ENCODE peak calls at places on chromosomes 16 and 17, in four cellular contexts. S is heart left ventricle, V is tibial artery, U is A673. K is an unnamed sample.

GRCh38 chr17:38687291-38687690 is 12.5 kb upstream of the EPOP start:
- DNase-seq in S (no peak), V (no peak), U (no peak), K (no peak)

GRCh38 chr17:46833840-46834208 is 15.3 kb upstream of the WNT3 start:
- DNase-seq in S (no peak), V (no peak), U (no peak), K (no peak)

GRCh38 chr17:40552806-40553693 is 12.2 kb downstream of the CCR7 start:
- DNase-seq in S (no peak), V (peak; percentile 74), U (no peak), K (no peak)

GRCh38 chr17:45775576-45776011 is 8.5 kb upstream of the CRHR1 start:
- DNase-seq in S (peak; percentile 60), V (no peak), U (no peak), K (peak; percentile 93)

GRCh38 chr17:66720027-66720426 is 114.9 kb upstream of the CACNG5 start:
- DNase-seq in S (no peak), V (no peak), U (no peak), K (no peak)

GRCh38 chr16:48003226-48003907 is 152.4 kb downstream of the ABCC12 start:
- DNase-seq in S (no peak), V (no peak), U (peak; percentile 51), K (no peak)

GRCh38 chr16:23518435-23518891 is 8.2 kb upstream of the GGA2 start:
- DNase-seq in S (no peak), V (no peak), U (no peak), K (no peak)

GRCh38 chr17:77957215-77957868 is 1.2 kb upstream of the TNRC6C start:
- DNase-seq in S (no peak), V (no peak), U (peak; percentile 30), K (no peak)

GRCh38 chr17:17062866-17063265 is 20.6 kb downstream of the MPRIP start:
- DNase-seq in S (peak; percentile 26), V (peak; percentile 28), U (no peak), K (no peak)

GRCh38 chr16:48446534-48446920 is 61.3 kb upstream of the SIAH1 start:
- DNase-seq in S (no peak), V (no peak), U (no peak), K (no peak)

GRCh38 chr17:38703742-38704644 is 1.1 kb upstream of the MLLT6 start:
- DNase-seq in S (peak; percentile 89), V (peak; percentile 68), U (peak; percentile 32), K (peak; percentile 95)

GRCh38 chr17:50263293-50264262 is 10.7 kb upstream of the TMEM92 start:
- DNase-seq in S (no peak), V (no peak), U (no peak), K (no peak)

GRCh38 chr16:46895399-46896313 is 11.5 kb downstream of the GPT2 start:
- DNase-seq in S (no peak), V (no peak), U (no peak), K (peak; percentile 81)

GRCh38 chr17:39197380-39198185 is at the start of gene CACNB1:
- DNase-seq in S (peak; percentile 85), V (peak; percentile 81), U (peak; percentile 77), K (peak; percentile 73)

GRCh38 chr17:69492410-69493071 is 78.0 kb downstream of the MAP2K6 start:
- DNase-seq in S (no peak), V (no peak), U (no peak), K (no peak)

GRCh38 chr16:27972500-27972899 is 91.0 kb downstream of the GSG1L start:
- DNase-seq in S (no peak), V (no peak), U (peak; percentile 57), K (no peak)

GRCh38 chr16:57151369-57151768 is 34.5 kb downstream of the PSME3IP1 start:
- DNase-seq in S (no peak), V (no peak), U (peak; percentile 60), K (no peak)

GRCh38 chr17:5592382-5592781 is 8.1 kb upstream of the NLRP1 start:
- DNase-seq in S (no peak), V (no peak), U (peak; percentile 80), K (no peak)

GRCh38 chr16:17166095-17166494 is 304.7 kb downstream of the XYLT1 start:
- DNase-seq in S (no peak), V (no peak), U (no peak), K (no peak)

GRCh38 chr17:79559111-79559887 is 51.6 kb downstream of the RBFOX3 start:
- DNase-seq in S (no peak), V (no peak), U (no peak), K (no peak)

GRCh38 chr17:79560527-79560926 is 50.3 kb downstream of the RBFOX3 start:
- DNase-seq in S (no peak), V (no peak), U (no peak), K (no peak)

GRCh38 chr17:79557724-79558572 is 52.9 kb downstream of the RBFOX3 start:
- DNase-seq in S (no peak), V (no peak), U (no peak), K (no peak)

GRCh38 chr17:79557276-79557675 is 53.6 kb downstream of the RBFOX3 start:
- DNase-seq in S (no peak), V (no peak), U (no peak), K (no peak)

DNA sequence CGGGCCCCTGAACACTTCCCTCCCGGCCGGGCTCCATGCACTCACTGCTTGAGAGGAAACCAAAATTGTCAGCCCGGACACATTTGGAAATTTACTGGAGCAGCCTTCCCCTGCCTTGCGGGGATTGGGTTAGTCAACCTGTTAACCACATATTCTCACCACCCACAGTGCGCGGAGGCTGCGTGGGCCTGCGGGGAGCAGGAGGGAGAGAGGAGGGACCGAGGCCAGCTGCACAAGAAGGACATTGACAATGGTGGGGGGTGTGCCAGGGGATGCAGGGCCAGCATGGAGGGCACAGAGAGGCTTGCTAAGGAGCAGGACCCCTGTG is 52.3 kb downstream of the RBFOX3 start:
- DNase-seq in S (no peak), V (no peak), U (no peak), K (no peak)
- H3K27me3 ChIP-seq in S (peaks cover 19% of the 10 kb centered on the region), V (peaks cover 73% of the 10 kb centered on the region), U (peaks cover 66% of the 10 kb centered on the region), K (no peaks in the 10 kb centered on the region)

DNA sequence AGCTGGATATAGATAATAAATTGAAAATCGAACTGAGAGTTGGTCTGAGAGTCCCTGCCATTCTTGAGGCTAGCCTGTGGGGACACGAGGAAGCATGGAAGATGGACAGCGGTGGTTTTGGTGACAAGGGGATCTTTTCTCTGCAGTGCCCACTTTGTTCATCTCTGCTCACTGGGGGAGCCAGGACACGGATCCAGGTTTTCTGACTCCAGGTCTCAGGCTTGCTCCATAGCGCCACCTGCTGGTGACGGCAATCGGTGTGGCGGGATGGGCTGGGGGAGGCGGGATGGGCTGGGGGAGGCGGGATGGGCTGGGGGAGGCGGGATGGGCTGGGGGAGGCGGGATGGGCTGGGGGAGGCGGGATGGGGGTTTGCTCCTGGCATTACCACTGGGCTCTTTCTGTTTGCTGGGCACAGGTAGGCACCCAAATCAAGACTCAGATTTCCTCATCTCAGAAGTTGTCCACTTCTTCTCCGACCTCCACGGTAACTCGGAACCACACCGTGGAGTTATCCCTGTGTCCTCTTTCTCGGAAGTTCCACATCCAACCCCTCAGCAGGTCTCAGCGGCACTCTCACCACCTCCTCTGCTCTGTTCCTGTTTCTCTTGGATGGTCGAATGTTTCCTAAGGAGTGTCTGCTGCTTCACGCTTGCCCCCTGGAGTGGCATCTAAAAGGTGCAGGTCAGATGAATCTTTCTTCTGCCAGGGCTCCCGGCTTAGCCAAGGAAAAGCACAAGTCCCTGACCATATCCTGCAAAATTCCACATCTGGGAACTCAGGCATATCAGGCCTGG is 142.4 kb downstream of the CYLD start:
- DNase-seq in S (no peak), V (no peak), U (peak; percentile 31), K (no peak)
- TF ChIP-seq CTCF in S (no peak), V (no peak), U (peak; percentile 55), K (peak; percentile 7)

GRCh38 chr16:1336619-1337018 is 3.2 kb downstream of the BAIAP3 start:
- DNase-seq in S (no peak), V (no peak), U (no peak), K (no peak)

GRCh38 chr16:1337486-1337885 is 4.0 kb downstream of the BAIAP3 start:
- DNase-seq in S (no peak), V (no peak), U (peak; percentile 56), K (no peak)

GRCh38 chr16:1338119-1338730 is 4.8 kb downstream of the BAIAP3 start:
- DNase-seq in S (no peak), V (no peak), U (no peak), K (peak; percentile 73)

GRCh38 chr16:1340730-1341494 is 7.5 kb downstream of the BAIAP3 start:
- DNase-seq in S (no peak), V (no peak), U (no peak), K (no peak)

DNA sequence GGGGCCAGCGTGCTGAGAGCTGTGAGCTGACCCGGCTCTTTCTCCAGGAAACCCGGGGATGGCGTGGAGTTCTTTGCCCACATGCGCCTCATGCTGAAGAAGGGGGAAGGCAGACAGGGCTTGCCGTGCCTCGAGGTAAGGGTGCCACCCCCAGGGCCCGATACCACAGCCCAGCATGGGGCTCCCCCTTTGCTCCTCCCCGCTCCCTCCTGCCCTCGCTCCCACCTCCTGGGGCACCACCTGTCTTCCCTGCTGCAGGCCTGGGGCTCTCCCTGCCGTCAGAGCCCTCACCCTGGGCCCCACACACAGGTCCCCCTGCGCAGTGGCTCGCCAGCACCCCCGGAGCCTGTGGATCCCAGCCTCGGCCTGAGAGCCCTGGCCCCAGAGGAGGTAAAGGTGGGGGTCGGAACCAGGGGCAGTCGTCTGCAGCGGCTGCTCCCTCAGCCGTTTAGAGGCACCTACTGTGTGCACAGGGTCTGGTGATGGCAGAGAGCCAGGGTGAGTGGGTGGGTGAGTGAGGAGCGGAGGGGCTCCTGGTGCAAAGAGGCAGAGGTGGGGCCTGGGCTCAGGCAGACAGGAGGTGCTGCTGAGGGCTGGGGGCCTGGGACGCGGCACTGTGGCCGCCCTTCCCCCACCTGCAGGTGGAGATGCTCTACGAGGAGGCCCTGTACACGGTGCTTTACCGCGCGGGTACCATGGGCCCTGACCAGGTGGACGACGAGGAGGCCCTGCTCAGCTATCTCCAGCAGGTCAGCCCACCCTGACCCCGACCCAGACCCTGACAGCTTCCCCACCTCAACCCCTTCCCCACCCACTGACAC is 5.6 kb downstream of the BAIAP3 start:
- DNase-seq in S (no peak), V (no peak), U (no peak), K (no peak)
- H3K27me3 ChIP-seq in S (peaks cover 16% of the 10 kb centered on the region), V (peaks cover 59% of the 10 kb centered on the region), U (peaks cover 27% of the 10 kb centered on the region), K (peaks cover 1% of the 10 kb centered on the region)

GRCh38 chr17:44067547-44067945 is 1.1 kb upstream of the LSM12 start:
- DNase-seq in S (no peak), V (no peak), U (no peak), K (no peak)

GRCh38 chr17:44071772-44072171 is 1.2 kb downstream of the G6PC3 start:
- DNase-seq in S (no peak), V (no peak), U (no peak), K (no peak)

GRCh38 chr17:44071198-44071520 is 624 bp downstream of the G6PC3 start:
- DNase-seq in S (no peak), V (no peak), U (no peak), K (no peak)

GRCh38 chr17:44069974-44070454 is 521 bp upstream of the G6PC3 start:
- DNase-seq in S (no peak), V (no peak), U (peak; percentile 38), K (no peak)

DNA sequence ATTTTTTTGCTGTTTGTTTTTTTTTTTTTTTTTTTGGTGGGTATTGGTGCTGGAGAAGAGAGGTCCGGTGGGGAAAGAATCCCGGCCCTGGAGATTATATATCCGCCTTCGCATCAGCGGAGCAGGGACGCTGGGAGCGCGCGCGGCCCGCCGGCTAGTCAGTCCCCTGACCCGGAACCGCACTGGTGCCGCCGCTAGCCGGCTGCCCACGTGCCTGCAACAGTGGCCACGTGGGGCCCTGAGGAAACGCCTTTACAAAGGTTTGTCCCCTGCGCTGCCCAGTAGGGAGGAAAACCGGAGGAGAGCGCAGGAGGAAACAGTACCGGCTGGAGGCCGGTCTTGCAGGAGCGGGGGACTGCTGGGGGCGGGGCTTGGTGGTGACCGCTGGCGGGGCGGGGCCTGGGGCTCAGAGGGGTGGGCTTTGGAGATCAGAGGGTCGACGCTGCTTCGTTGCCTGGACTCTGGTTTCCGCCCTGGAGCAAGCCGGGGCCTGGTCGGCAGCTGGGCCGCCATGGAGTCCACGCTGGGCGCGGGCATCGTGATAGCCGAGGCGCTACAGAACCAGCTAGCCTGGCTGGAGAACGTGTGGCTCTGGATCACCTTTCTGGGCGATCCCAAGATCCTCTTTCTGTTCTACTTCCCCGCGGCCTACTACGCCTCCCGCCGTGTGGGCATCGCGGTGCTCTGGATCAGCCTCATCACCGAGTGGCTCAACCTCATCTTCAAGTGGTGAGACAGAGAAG is at the start of gene G6PC3:
- DNase-seq in S (peak; percentile 98), V (peak; percentile 96), U (peak; percentile 93), K (peak; percentile 94)
- TF ChIP-seq CTCF in S (no peak), V (peak; percentile 12), U (no peak), K (peak; percentile 33)

K was measured in body of pancreas.